ENCODE peak calls at places on chromosome 22, in six cellular contexts. U, J, P, Y, Z and I are unnamed samples.

GRCh38 chr22:29886601-29887000 is 3.6 kb downstream of the MTMR3 start:
- DNase-seq in Z (no peak), J (no peak), U (no peak), P (no peak), Y (no peak), I (no peak)

GRCh38 chr22:30386960-30387848 is at the start of gene RNF215:
- DNase-seq in U (peak), Y (peak), P (peak), Z (peak), J (peak), I (peak)

GRCh38 chr22:44098966-44099530 is 74.9 kb downstream of the PARVB start:
- DNase-seq in P (no peak), U (no peak), J (no peak), Z (no peak), Y (no peak), I (no peak)

GRCh38 chr22:44535362-44536095 is 37.5 kb upstream of the RTL6 start:
- DNase-seq in Y (no peak), J (no peak), Z (no peak), P (no peak), U (no peak), I (no peak)

GRCh38 chr22:44718418-44718817 is 16.4 kb downstream of the PRR5 start:
- DNase-seq in U (no peak), J (no peak), Y (no peak), P (no peak), Z (no peak), I (no peak)

GRCh38 chr22:24465566-24465965 is 29.6 kb upstream of the UPB1 start:
- DNase-seq in P (peak), U (peak), J (peak), Y (no peak), Z (no peak), I (no peak)

GRCh38 chr22:41429232-41429945 is 17.2 kb downstream of the TOB2 start:
- DNase-seq in Z (no peak), P (no peak), U (no peak), Y (no peak), J (no peak), I (no peak)

GRCh38 chr22:37275134-37275533 is 7.2 kb upstream of the CYTH4 start:
- DNase-seq in Y (no peak), U (no peak), J (no peak), Z (no peak), P (no peak), I (no peak)

GRCh38 chr22:45235101-45235777 is 5.5 kb downstream of the KIAA0930 start:
- DNase-seq in Z (no peak), U (no peak), Y (no peak), P (no peak), J (no peak), I (no peak)

DNA sequence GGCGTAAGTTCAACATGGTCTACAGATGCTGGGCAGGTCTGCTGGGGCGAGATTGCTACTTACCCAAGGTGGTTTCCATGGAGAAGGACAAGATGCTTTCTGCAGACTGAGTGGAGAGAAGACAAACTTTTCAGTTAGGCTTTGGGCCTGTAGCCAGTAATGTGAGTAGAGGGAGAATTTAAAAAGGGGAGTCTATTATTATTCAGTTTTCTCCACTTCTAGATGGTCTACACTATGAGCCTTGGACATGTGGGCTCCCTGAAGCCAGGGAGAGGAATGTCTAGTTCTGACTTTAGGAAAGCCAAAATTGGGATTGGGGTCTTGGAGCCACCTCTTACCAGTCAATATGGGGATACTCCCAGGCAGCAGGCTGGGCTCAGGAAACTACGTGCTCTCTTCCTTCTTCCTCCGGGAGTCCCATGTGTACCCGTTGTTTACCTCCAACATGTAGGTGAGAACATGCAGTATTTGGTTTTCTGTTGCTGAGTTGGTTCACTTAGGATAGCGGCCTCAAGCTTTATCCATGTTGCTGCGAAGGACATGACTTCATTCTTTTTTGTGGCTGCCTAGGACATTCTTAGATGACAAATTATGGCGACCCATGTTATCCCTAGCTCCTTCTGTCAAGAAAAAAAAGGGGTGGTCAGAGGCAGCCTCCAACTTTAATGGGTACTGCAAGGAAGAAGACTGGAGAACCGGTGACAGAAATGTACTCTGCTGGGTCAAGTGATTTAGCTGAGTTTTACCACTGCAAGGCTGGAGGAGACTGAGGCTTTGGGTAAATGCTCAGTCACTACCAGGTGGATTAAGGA is 14.7 kb upstream of the ZNF280A start:
- DNase-seq in U (no peak), J (no peak), Z (no peak), Y (no peak), P (no peak), I (no peak)
- H4K91ac ChIP-seq in U (no peak), J (no peak), Z (no peak), Y (no peak), P (no peak), I (no peak)

GRCh38 chr22:49457946-49458707 is 369.5 kb downstream of the BRD1 start:
- DNase-seq in Z (no peak), U (no peak), P (no peak), Y (no peak), J (no peak), I (no peak)
- H4K91ac ChIP-seq in Z (no peak), U (no peak), P (peak), Y (peak), J (no peak), I (no peak)

GRCh38 chr22:25511725-25512124 is 52.8 kb upstream of the GRK3 start:
- DNase-seq in P (no peak), U (no peak), Y (no peak), J (no peak), Z (no peak), I (no peak)
- H4K91ac ChIP-seq in P (no peak), U (no peak), Y (no peak), J (no peak), Z (no peak), I (no peak)

GRCh38 chr22:47042116-47042825 is 279.8 kb downstream of the TBC1D22A start:
- DNase-seq in Z (no peak), J (no peak), P (no peak), Y (no peak), U (no peak), I (no peak)

GRCh38 chr22:47043835-47044721 is 281.6 kb downstream of the TBC1D22A start:
- DNase-seq in Z (no peak), J (peak), P (peak), Y (no peak), U (peak), I (peak)

GRCh38 chr22:47041201-47042115 is 279.0 kb downstream of the TBC1D22A start:
- DNase-seq in Z (no peak), P (no peak), Y (no peak), U (no peak), J (no peak), I (no peak)

GRCh38 chr22:47044722-47045545 is 282.5 kb downstream of the TBC1D22A start:
- DNase-seq in J (no peak), Z (no peak), Y (no peak), P (no peak), U (no peak), I (no peak)

GRCh38 chr22:47042861-47043496 is 280.5 kb downstream of the TBC1D22A start:
- DNase-seq in J (no peak), Z (no peak), Y (no peak), U (no peak), P (no peak), I (no peak)
- H4K91ac ChIP-seq in J (no peak), Z (peak), Y (no peak), U (no peak), P (no peak), I (no peak)

GRCh38 chr22:42562684-42563083 is 8.9 kb downstream of the SERHL2 start:
- DNase-seq in P (no peak), Z (no peak), J (no peak), U (no peak), Y (no peak), I (no peak)
- H4K91ac ChIP-seq in P (no peak), Z (no peak), J (no peak), U (no peak), Y (no peak), I (no peak)

GRCh38 chr22:21589415-21589814 is 21.9 kb downstream of the UBE2L3 start:
- DNase-seq in J (peak), U (no peak), Z (no peak), P (no peak), Y (no peak), I (no peak)
- H4K91ac ChIP-seq in J (no peak), U (no peak), Z (no peak), P (no peak), Y (no peak), I (no peak)

DNA sequence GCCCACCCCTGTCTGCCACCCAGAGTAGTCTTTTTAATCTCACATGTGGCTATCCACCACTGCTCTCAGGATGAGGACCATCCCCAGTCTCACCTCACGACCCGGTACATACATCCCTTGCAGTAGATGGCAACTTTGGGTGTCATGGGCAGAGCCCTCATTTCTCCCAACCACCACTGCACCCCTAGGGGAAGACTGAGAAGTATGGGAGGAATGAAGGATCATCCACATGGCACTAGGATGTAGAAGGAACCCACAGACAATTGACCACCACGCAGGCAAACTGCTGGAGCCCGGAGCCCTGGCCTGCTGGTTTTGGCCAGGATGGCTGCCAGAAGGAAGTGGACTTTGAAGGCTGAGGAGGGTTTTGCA is 1.9 kb upstream of the SCARF2 start:
- DNase-seq in U (no peak), P (no peak), J (no peak), Z (no peak), Y (no peak), I (no peak)
- H4K91ac ChIP-seq in U (no peak), P (no peak), J (no peak), Z (no peak), Y (no peak), I (no peak)

GRCh38 chr22:32040324-32040904 is 2.6 kb upstream of the SLC5A1 start:
- DNase-seq in Z (no peak), J (no peak), U (no peak), Y (no peak), P (no peak), I (no peak)
- H4K91ac ChIP-seq in Z (no peak), J (no peak), U (no peak), Y (no peak), P (no peak), I (no peak)

GRCh38 chr22:19168088-19168890 is 10.2 kb downstream of the SLC25A1 start:
- DNase-seq in U (no peak), Z (no peak), Y (no peak), J (no peak), P (no peak), I (peak)

GRCh38 chr22:19169947-19170318 is 8.6 kb downstream of the SLC25A1 start:
- DNase-seq in Y (no peak), U (no peak), J (no peak), P (no peak), Z (no peak), I (no peak)

GRCh38 chr22:19167106-19167869 is 11.2 kb downstream of the SLC25A1 start:
- DNase-seq in Y (no peak), P (no peak), Z (no peak), J (no peak), U (no peak), I (no peak)

GRCh38 chr22:19166421-19166820 is 12.1 kb downstream of the SLC25A1 start:
- DNase-seq in J (no peak), Z (no peak), U (no peak), P (no peak), Y (no peak), I (no peak)

GRCh38 chr22:19169002-19169946 is 9.3 kb downstream of the SLC25A1 start:
- DNase-seq in J (no peak), Y (no peak), U (no peak), P (no peak), Z (peak), I (peak)
- H4K91ac ChIP-seq in J (no peak), Y (peak), U (no peak), P (no peak), Z (no peak), I (no peak)